ENCODE peak calls at places on chromosomes 6 and 20, in four cellular contexts. F is astrocyte of the cerebellum, T is lower lobe of right lung, B is K562. L is an unnamed sample.
A peak's percentile ranks its signal among the peaks of the same experiment; 100 is the strongest.

GRCh38 chr6:82588859-82589412 is 225.3 kb downstream of the TPBG start:
- DNase-seq in F (no peak), T (no peak), B (no peak), L (no peak)

GRCh38 chr6:170253226-170253909 is 37.5 kb downstream of the DLL1 start:
- DNase-seq in F (no peak), T (no peak), B (no peak), L (no peak)

GRCh38 chr6:16761469-16762264 is 407 bp upstream of the ATXN1 start:
- DNase-seq in F (no peak), T (peak; percentile 92), B (peak; percentile 64), L (no peak)

GRCh38 chr6:147099974-147100373 is 104.2 kb upstream of the STXBP5 start:
- DNase-seq in F (peak; percentile 62), T (no peak), B (no peak), L (no peak)

GRCh38 chr6:12339808-12340487 is 49.8 kb downstream of the EDN1 start:
- DNase-seq in F (no peak), T (no peak), B (no peak), L (no peak)

GRCh38 chr6:2531426-2532208 is 219.1 kb downstream of the MYLK4 start:
- DNase-seq in F (peak; percentile 97), T (no peak), B (no peak), L (no peak)

GRCh38 chr6:15616266-15616665 is 46.6 kb downstream of the DTNBP1 start:
- DNase-seq in F (no peak), T (no peak), B (no peak), L (no peak)

GRCh38 chr6:74369556-74369993 is 673.6 kb downstream of the CD109 start:
- DNase-seq in F (peak; percentile 6), T (no peak), B (no peak), L (peak; percentile 2)

GRCh38 chr6:13273931-13274706 is 54.2 kb downstream of the TBC1D7 start:
- DNase-seq in F (no peak), T (peak; percentile 86), B (peak; percentile 77), L (no peak)

GRCh38 chr20:47318596-47319516 is 37.6 kb downstream of the ZMYND8 start:
- DNase-seq in F (no peak), T (peak; percentile 92), B (peak; percentile 56), L (no peak)

GRCh38 chr6:156996265-156996664 is 219.1 kb downstream of the ARID1B start:
- DNase-seq in F (no peak), T (no peak), B (no peak), L (no peak)

GRCh38 chr6:169965657-169966311 is 214.4 kb downstream of the ERMARD start:
- DNase-seq in F (no peak), T (no peak), B (no peak), L (no peak)

GRCh38 chr20:50720582-50720981 is 10.8 kb upstream of the PARD6B start:
- DNase-seq in F (no peak), T (no peak), B (no peak), L (no peak)

GRCh38 chr20:63106108-63106764 is 99.5 kb upstream of the BHLHE23 start:
- DNase-seq in F (no peak), T (no peak), B (no peak), L (no peak)

GRCh38 chr20:57390604-57391438 is at the start of gene RBM38:
- DNase-seq in F (no peak), T (peak; percentile 74), B (peak; percentile 91), L (no peak)

GRCh38 chr6:148529010-148529409 is 186.4 kb downstream of the SASH1 start:
- DNase-seq in F (no peak), T (no peak), B (no peak), L (no peak)

GRCh38 chr6:148530394-148530923 is 187.8 kb downstream of the SASH1 start:
- DNase-seq in F (no peak), T (no peak), B (peak; percentile 36), L (peak; percentile 7)

GRCh38 chr6:148532698-148533097 is 190.1 kb downstream of the SASH1 start:
- DNase-seq in F (no peak), T (no peak), B (no peak), L (no peak)

GRCh38 chr6:148533309-148534107 is 190.9 kb downstream of the SASH1 start:
- DNase-seq in F (no peak), T (no peak), B (no peak), L (no peak)

DNA sequence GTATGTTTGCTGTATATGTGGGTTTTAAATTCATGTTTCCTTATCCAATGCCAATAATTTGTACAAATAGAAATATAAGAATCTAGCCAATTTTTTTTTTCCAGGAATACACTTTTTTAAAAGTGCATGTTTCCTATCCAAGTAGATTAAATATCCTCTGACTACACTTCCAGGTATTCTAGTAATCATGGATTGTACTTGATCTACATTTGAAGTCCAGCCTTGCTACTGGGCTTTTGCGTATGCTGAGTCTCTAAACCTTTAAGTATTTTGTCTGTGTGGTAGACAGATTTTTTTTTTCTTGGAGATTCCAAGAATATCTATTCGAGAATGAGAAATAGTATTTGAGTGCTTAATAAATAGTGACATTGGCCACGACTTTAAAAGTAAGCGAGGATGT is 188.3 kb downstream of the SASH1 start:
- DNase-seq in F (no peak), T (no peak), B (no peak), L (no peak)
- H3K4me3 ChIP-seq in F (peak overlapping the region; percentile 17), T (no peak overlapping the region), B (no peak overlapping the region), L (no peak overlapping the region)

GRCh38 chr20:37897008-37897548 is 5.8 kb upstream of the VSTM2L start:
- DNase-seq in F (peak; percentile 20), T (no peak), B (peak; percentile 37), L (no peak)
- TF ChIP-seq CTCF in F (peak; percentile 59), T (no peak), B (peak; percentile 62), L (peak; percentile 33)

DNA sequence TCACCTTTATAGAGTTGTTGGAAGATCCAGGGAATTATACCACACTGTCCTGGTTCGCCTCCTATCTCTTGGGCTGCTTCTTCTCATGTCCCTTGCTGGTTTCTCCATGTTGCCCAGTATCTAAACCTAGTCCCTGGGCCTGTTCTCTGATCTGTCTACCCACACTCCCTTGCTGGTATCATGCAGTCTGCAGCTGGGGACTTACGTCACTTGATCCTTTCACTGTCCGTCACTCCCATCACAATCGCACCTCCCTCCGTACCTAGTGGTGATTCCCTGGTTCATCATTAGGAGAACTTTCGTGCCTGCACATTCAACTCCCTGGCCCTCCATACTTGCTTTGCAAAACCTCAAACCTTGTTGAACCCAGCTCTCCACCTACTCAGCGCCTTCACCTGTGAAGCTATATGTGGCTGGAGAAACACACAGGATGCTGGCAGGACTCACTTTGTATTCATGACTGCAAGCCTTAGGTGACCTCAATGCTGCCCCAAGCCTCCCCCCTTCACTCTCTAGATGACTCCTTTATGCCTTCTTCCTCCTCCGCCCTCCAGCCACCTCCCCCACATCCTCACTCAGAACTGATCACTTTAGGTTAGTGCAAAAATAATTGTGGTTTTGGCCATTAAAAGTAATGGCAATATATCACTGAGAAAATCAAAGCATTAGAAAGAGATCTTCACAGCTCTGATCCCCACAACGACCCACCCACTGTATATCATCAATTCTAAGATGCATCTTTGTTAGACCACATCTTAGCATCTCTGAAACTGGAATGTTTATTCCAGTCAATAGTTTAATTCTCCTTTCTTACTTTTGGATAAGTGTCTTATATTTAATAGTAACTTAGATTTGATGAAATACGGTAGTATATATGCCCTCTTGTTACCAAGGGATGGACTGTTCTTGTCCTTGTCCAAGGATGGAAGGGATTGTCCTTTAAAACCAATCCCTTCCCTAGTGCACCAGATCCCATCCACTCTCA is 26.4 kb downstream of the GDAP1L1 start:
- DNase-seq in F (no peak), T (no peak), B (no peak), L (no peak)
- H3K4me3 ChIP-seq in F (no peak overlapping the region), T (no peak overlapping the region), B (no peak overlapping the region), L (no peak overlapping the region)

GRCh38 chr6:48086187-48086586 is 24.8 kb downstream of the PTCHD4 start:
- DNase-seq in F (no peak), T (no peak), B (no peak), L (no peak)
- TF ChIP-seq CTCF in F (peak; percentile 21), T (no peak), B (no peak), L (peak; percentile 52)

GRCh38 chr6:31729515-31729978 is 448 bp upstream of the DDAH2 start:
- DNase-seq in F (peak; percentile 73), T (peak; percentile 94), B (peak; percentile 91), L (no peak)

GRCh38 chr6:31729979-31730630 is 1.0 kb upstream of the DDAH2 start:
- DNase-seq in F (peak; percentile 78), T (peak; percentile 88), B (peak; percentile 98), L (no peak)

GRCh38 chr6:31727034-31727716 is 1.9 kb downstream of the DDAH2 start:
- DNase-seq in F (no peak), T (no peak), B (no peak), L (no peak)

GRCh38 chr6:31728767-31729514 is at the start of gene DDAH2:
- DNase-seq in F (no peak), T (peak; percentile 59), B (no peak), L (no peak)

DNA sequence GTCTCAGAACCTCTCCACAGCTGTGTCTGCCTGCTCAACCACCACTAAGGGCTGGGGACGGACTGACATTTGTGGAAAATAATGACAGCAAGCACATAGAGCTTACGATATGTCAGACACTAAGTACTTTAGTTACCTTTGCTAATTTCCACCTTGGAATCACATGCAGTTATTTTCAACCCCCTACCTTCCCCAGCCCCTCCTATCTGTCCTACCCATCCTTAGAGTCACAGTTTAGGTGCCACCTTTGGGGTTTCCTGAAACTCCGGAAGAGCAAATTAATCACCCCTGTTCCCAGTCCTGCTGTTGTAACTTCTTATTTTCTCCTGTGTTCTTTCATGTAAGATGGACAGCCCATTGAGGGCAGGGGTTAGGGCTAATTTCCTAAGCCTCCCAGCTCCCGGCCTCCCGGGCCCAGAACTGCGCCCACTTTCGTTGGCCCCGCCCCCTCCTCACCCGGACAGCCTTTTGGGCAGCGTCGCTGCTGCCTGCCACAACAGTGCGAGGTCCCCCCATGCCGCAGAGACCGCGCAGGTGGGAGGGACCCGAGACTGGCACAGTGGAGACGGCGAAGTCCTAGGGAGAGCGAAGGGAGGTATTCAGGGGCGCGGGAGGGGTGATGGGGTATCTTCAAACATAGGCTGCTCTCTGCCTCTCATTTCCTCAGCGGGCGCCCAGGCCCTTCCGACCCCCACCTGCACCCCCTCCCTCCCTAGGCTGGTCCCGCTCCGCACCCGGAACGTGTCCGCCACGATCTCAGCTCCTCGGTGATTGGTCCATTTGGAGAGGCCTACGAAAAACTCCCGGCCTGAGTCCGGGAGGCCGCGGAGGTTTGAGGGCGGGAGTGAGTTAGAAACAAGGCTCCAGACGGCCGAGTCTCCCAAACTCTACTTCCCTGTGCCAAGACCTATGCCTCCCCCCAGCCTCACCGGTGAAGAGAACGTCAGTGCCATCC is 1.1 kb downstream of the DDAH2 start:
- DNase-seq in F (no peak), T (no peak), B (no peak), L (no peak)
- H3K4me3 ChIP-seq in F (peak overlapping the region; percentile 97), T (peak overlapping the region; percentile 91), B (no peak overlapping the region), L (peak overlapping the region; percentile 69)

L was measured in epithelial cell of proximal tubule.